ENCODE peak calls at places on chromosomes 4 and X, in nine cellular contexts. J, O, D, T, H, C, B, E and W are unnamed samples.
A peak's percentile ranks its signal among the peaks of the same experiment; 100 is the strongest.

GRCh38 chr4:186347743-186348142 is 81.8 kb downstream of the F11 start:
- DNase-seq in J (no peak), O (no peak), D (peak; percentile 71), H (no peak), B (no peak), E (peak; percentile 21), C (peak; percentile 58), T (no peak), W (no peak)

GRCh38 chrX:151402719-151403390 is 5.8 kb downstream of the VMA21 start:
- DNase-seq in E (peak; percentile 16), D (peak; percentile 71), O (no peak), T (no peak), J (no peak), C (peak; percentile 70), B (peak; percentile 26), H (peak; percentile 6), W (no peak)

GRCh38 chr4:143375326-143376073 is 38.8 kb downstream of the GAB1 start:
- DNase-seq in E (peak; percentile 65), C (no peak), D (no peak), J (no peak), H (no peak), T (peak; percentile 47), B (peak; percentile 30), O (peak; percentile 46), W (no peak)

GRCh38 chr4:103207673-103208072 is 9.5 kb upstream of the CENPE start:
- DNase-seq in T (no peak), D (no peak), E (peak; percentile 74), J (no peak), C (no peak), B (no peak), H (no peak), O (no peak), W (no peak)

GRCh38 chrX:104342065-104342464 is 87.3 kb upstream of the ESX1 start:
- DNase-seq in O (no peak), C (no peak), E (no peak), D (no peak), J (no peak), B (no peak), T (no peak), H (no peak), W (no peak)

GRCh38 chrX:39725928-39726619 is 371.7 kb downstream of the BCOR start:
- DNase-seq in D (no peak), H (no peak), B (no peak), C (no peak), J (peak; percentile 80), E (no peak), O (peak; percentile 85), T (no peak), W (no peak)

GRCh38 chr4:2696423-2696822 is 59.7 kb downstream of the TNIP2 start:
- DNase-seq in B (no peak), E (no peak), J (no peak), H (no peak), D (peak; percentile 8), T (no peak), O (no peak), C (no peak), W (no peak)

GRCh38 chr4:2226261-2226660 is 15.7 kb downstream of the HAUS3 start:
- DNase-seq in T (no peak), J (no peak), O (no peak), B (no peak), E (no peak), D (no peak), C (no peak), H (no peak), W (no peak)

GRCh38 chrX:69109036-69109663 is 56.1 kb downstream of the PJA1 start:
- DNase-seq in J (no peak), H (no peak), B (no peak), T (no peak), D (no peak), C (no peak), O (no peak), E (no peak), W (no peak)

GRCh38 chrX:51242212-51242611 is 90.4 kb upstream of the NUDT10 start:
- DNase-seq in O (no peak), D (no peak), H (no peak), C (no peak), E (no peak), T (no peak), B (no peak), J (no peak), W (no peak)

GRCh38 chr4:173231916-173232315 is 63.3 kb downstream of the GALNT7 start:
- DNase-seq in D (no peak), B (no peak), E (no peak), T (no peak), J (peak; percentile 18), O (peak; percentile 9), H (no peak), C (no peak), W (no peak)

GRCh38 chrX:44035576-44035975 is 62.4 kb upstream of the NDP start:
- DNase-seq in T (no peak), B (no peak), E (no peak), O (peak; percentile 67), J (no peak), H (no peak), C (no peak), D (no peak), W (no peak)

GRCh38 chr4:110124721-110125120 is 73.7 kb downstream of the ELOVL6 start:
- DNase-seq in D (no peak), C (no peak), B (no peak), H (no peak), J (no peak), T (no peak), O (no peak), E (no peak), W (no peak)

GRCh38 chr4:86762649-86763048 is 86.5 kb downstream of the SLC10A6 start:
- DNase-seq in E (no peak), D (no peak), O (no peak), T (no peak), C (no peak), J (no peak), H (no peak), B (no peak), W (no peak)

GRCh38 chr4:86755388-86755787 is 93.8 kb downstream of the SLC10A6 start:
- DNase-seq in H (no peak), J (no peak), C (no peak), E (no peak), O (no peak), D (no peak), T (no peak), B (no peak), W (no peak)

GRCh38 chr4:86757468-86757867 is 91.7 kb downstream of the SLC10A6 start:
- DNase-seq in B (no peak), C (no peak), D (no peak), E (no peak), H (no peak), J (no peak), T (no peak), O (no peak), W (no peak)

DNA sequence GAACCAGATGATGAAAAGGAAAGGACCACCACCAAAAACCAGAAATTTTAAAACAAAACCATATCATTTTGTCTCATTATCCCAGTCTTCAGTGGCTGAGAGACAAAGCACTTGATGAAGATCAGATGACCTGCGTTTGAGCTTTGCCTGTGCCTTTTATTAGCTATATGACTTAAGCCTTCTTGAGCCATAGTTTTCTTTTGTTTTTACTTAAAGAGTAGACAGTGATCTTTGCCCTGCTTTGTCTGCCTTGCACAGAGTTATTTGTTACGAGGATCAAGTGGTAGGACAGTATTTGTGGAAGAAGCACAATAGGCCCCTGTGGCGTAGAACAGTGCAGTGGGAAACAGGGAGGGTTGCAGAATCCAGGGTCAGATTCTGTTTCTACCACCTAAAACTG is 89.9 kb downstream of the SLC10A6 start:
- DNase-seq in T (no peak), J (no peak), B (no peak), C (no peak), H (no peak), O (no peak), E (no peak), D (no peak), W (no peak)
- H3K36me3 ChIP-seq in T (no peaks in the 10 kb centered on the region), J (peaks cover 6% of the 10 kb centered on the region), B (peaks cover 5% of the 10 kb centered on the region), C (peaks cover 1% of the 10 kb centered on the region), H (peaks cover 13% of the 10 kb centered on the region), O (peaks cover 26% of the 10 kb centered on the region), E (peaks cover 7% of the 10 kb centered on the region), D (no peaks in the 10 kb centered on the region), W (no peaks in the 10 kb centered on the region)

GRCh38 chr4:10097906-10098769 is 18.5 kb downstream of the WDR1 start:
- DNase-seq in E (no peak), H (no peak), B (no peak), T (no peak), D (no peak), J (no peak), C (no peak), O (peak; percentile 25), W (no peak)

GRCh38 chr4:10099521-10100325 is 16.9 kb downstream of the WDR1 start:
- DNase-seq in H (no peak), D (no peak), O (no peak), T (no peak), B (no peak), E (no peak), J (no peak), C (no peak), W (no peak)

GRCh38 chr4:10096976-10097330 is 19.6 kb downstream of the WDR1 start:
- DNase-seq in H (no peak), T (no peak), O (no peak), C (no peak), J (no peak), B (no peak), D (no peak), E (no peak), W (no peak)

GRCh38 chr4:10100734-10101216 is 15.8 kb downstream of the WDR1 start:
- DNase-seq in H (no peak), O (no peak), B (no peak), E (no peak), D (no peak), T (peak; percentile 45), J (no peak), C (no peak), W (no peak)

DNA sequence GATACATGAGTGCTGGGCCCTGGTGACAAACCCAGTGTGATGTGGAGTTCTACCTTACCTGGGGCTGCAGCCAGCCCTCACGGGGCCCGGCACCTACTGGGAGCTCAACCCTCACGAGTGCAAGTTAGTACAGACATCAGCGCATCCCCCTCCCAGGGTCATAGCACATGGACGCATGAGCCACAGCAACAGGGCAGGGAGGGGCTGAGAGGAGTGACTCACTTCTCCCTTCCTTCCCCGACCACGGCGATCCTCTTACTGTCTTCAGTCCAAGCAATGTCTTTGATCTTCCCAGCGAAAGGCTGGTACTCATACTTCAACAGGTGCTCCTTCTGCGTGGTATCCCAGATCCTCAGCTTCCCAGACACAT is 17.8 kb downstream of the WDR1 start:
- DNase-seq in O (peak; percentile 82), J (peak; percentile 80), C (no peak), B (no peak), D (no peak), T (no peak), E (no peak), H (no peak), W (no peak)
- H3K36me3 ChIP-seq in O (peaks cover 39% of the 10 kb centered on the region), J (peaks cover 87% of the 10 kb centered on the region), C (peaks cover 30% of the 10 kb centered on the region), B (peaks cover 61% of the 10 kb centered on the region), D (no peaks in the 10 kb centered on the region), T (peaks cover 9% of the 10 kb centered on the region), E (peaks cover 32% of the 10 kb centered on the region), H (peaks cover 94% of the 10 kb centered on the region), W (peaks cover 92% of the 10 kb centered on the region)

GRCh38 chr4:8642651-8643321 is 50.2 kb downstream of the CPZ start:
- DNase-seq in E (no peak), H (no peak), T (no peak), B (no peak), C (no peak), J (no peak), D (no peak), O (no peak), W (no peak)
- H3K36me3 ChIP-seq in E (no peaks in the 10 kb centered on the region), H (no peaks in the 10 kb centered on the region), T (no peaks in the 10 kb centered on the region), B (no peaks in the 10 kb centered on the region), C (no peaks in the 10 kb centered on the region), J (no peaks in the 10 kb centered on the region), D (no peaks in the 10 kb centered on the region), O (no peaks in the 10 kb centered on the region), W (no peaks in the 10 kb centered on the region)

GRCh38 chrX:41507899-41508298 is 60.8 kb downstream of the NYX start:
- DNase-seq in J (peak; percentile 35), C (no peak), B (no peak), E (no peak), O (no peak), D (no peak), T (no peak), H (no peak), W (no peak)
- H3K36me3 ChIP-seq in J (no peaks in the 10 kb centered on the region), C (no peaks in the 10 kb centered on the region), B (no peaks in the 10 kb centered on the region), E (no peaks in the 10 kb centered on the region), O (no peaks in the 10 kb centered on the region), D (no peaks in the 10 kb centered on the region), T (no peaks in the 10 kb centered on the region), H (no peaks in the 10 kb centered on the region), W (no peaks in the 10 kb centered on the region)